ENCODE peak calls at places on chromosomes 13 and 19, in five cellular contexts. P is activated T-cell treated with anti-CD3 and anti-CD28 coated beads for 4 hours, O is hepatic stellate cell, W is HS-27A, Y is EH. B is an unnamed sample.

GRCh38 chr19:33047422-33047821 is 17.3 kb downstream of the RHPN2 start:
- DNase-seq in O (no peak), P (no peak), Y (no peak), W (no peak), B (no peak)

GRCh38 chr13:107057028-107057427 is 489.1 kb upstream of the ARGLU1 start:
- DNase-seq in W (no peak), Y (no peak), O (no peak), P (no peak), B (no peak)

GRCh38 chr13:80001510-80001842 is 339.4 kb downstream of the SPRY2 start:
- DNase-seq in Y (no peak), W (no peak), P (no peak), O (no peak), B (no peak)

GRCh38 chr13:24272452-24273161 is 36.8 kb upstream of the C1QTNF9 start:
- DNase-seq in O (no peak), P (no peak), Y (no peak), W (no peak), B (no peak)

GRCh38 chr19:1873524-1874473 is 10.4 kb upstream of the KLF16 start:
- DNase-seq in P (no peak), O (no peak), Y (no peak), W (no peak), B (no peak)

GRCh38 chr13:114231886-114232285 is 2.8 kb upstream of the CDC16 start:
- DNase-seq in P (no peak), Y (no peak), W (no peak), O (no peak), B (no peak)

GRCh38 chr13:49098198-49098597 is 121.9 kb upstream of the MLNR start:
- DNase-seq in P (no peak), W (peak), Y (peak), O (peak), B (no peak)

GRCh38 chr13:44576396-44577235 is 486 bp upstream of the TSC22D1 start:
- DNase-seq in Y (no peak), O (peak), P (peak), W (no peak), B (no peak)

GRCh38 chr19:6233051-6233826 is 46.5 kb downstream of the MLLT1 start:
- DNase-seq in P (no peak), W (no peak), Y (peak), O (no peak), B (no peak)

GRCh38 chr13:99986751-99987150 is 5.2 kb downstream of the ZIC2 start:
- DNase-seq in Y (no peak), P (no peak), W (no peak), O (no peak), B (no peak)

GRCh38 chr13:89688908-89689307 is 1658.6 kb upstream of the MIR17HG start:
- DNase-seq in O (no peak), W (no peak), P (no peak), Y (no peak), B (no peak)

GRCh38 chr13:19959831-19960672 is 1.5 kb downstream of the ZMYM2 start:
- DNase-seq in W (peak), P (peak), Y (peak), O (peak), B (peak)

GRCh38 chr13:113664751-113665581 is 2.1 kb upstream of the GRK1 start:
- DNase-seq in O (no peak), P (no peak), Y (no peak), W (no peak), B (no peak)

GRCh38 chr19:30173593-30174356 is 198.4 kb upstream of the ZNF536 start:
- DNase-seq in W (no peak), O (no peak), P (no peak), Y (no peak), B (no peak)

GRCh38 chr19:35000647-35001501 is 751 bp downstream of the GRAMD1A start:
- DNase-seq in W (no peak), P (peak), O (peak), Y (peak), B (peak)

GRCh38 chr13:110126391-110126961 is 180.5 kb downstream of the COL4A1 start:
- DNase-seq in O (peak), Y (peak), W (no peak), P (no peak), B (no peak)

GRCh38 chr13:113724780-113725315 is 34.2 kb upstream of the TMEM255B start:
- DNase-seq in P (peak), O (peak), W (no peak), Y (peak), B (peak)

GRCh38 chr19:6062274-6062673 is 48.0 kb downstream of the RFX2 start:
- DNase-seq in P (no peak), O (no peak), Y (no peak), W (no peak), B (no peak)

GRCh38 chr13:85528578-85529215 is 270.5 kb downstream of the SLITRK6 start:
- DNase-seq in O (no peak), Y (peak), P (no peak), W (peak), B (no peak)

GRCh38 chr13:40206241-40207109 is 460.0 kb downstream of the FOXO1 start:
- DNase-seq in Y (no peak), P (no peak), W (no peak), O (no peak), B (peak)

GRCh38 chr19:17841810-17842662 is 5.7 kb downstream of the JAK3 start:
- DNase-seq in W (no peak), O (no peak), P (peak), Y (peak), B (peak)